ENCODE peak calls at places on chromosomes 6 and 20, in ten cellular contexts. One of them, this sample, is unnamed.

GRCh38 chr20:7585126-7585679 is 355.1 kb downstream of the HAO1 start:
- DNase-seq in DMS 273 treated with DMSO at 0.1 percent for 48 hours: no peak
- DNase-seq in GM19239: no peak
- DNase-seq in NCI-H2029: no peak
- DNase-seq in CD8-positive, alpha-beta memory T cell: no peak
- DNase-seq in thoracic aorta: no peak
- DNase-seq in left cardiac atrium: no peak
- DNase-seq in lower lobe of right lung: no peak
- DNase-seq in WTC11: no peak
- DNase-seq in KBM-7: no peak
- DNase-seq in this sample: no peak

GRCh38 chr20:14544688-14545087 is 207.3 kb upstream of the FLRT3 start:
- DNase-seq in DMS 273 treated with DMSO at 0.1 percent for 48 hours: no peak
- DNase-seq in GM19239: no peak
- DNase-seq in NCI-H2029: no peak
- DNase-seq in CD8-positive, alpha-beta memory T cell: no peak
- DNase-seq in thoracic aorta: no peak
- DNase-seq in left cardiac atrium: no peak
- DNase-seq in lower lobe of right lung: no peak
- DNase-seq in WTC11: no peak
- DNase-seq in KBM-7: no peak
- DNase-seq in this sample: no peak

GRCh38 chr6:119259027-119259426 is 90.5 kb downstream of the MAN1A1 start:
- DNase-seq in DMS 273 treated with DMSO at 0.1 percent for 48 hours: no peak
- DNase-seq in GM19239: no peak
- DNase-seq in NCI-H2029: no peak
- DNase-seq in CD8-positive, alpha-beta memory T cell: no peak
- DNase-seq in thoracic aorta: no peak
- DNase-seq in left cardiac atrium: no peak
- DNase-seq in lower lobe of right lung: no peak
- DNase-seq in WTC11: no peak
- DNase-seq in KBM-7: no peak
- DNase-seq in this sample: no peak

GRCh38 chr20:3652646-3653596 is 10.3 kb downstream of the GFRA4 start:
- DNase-seq in DMS 273 treated with DMSO at 0.1 percent for 48 hours: no peak
- DNase-seq in GM19239: no peak
- DNase-seq in NCI-H2029: no peak
- DNase-seq in CD8-positive, alpha-beta memory T cell: no peak
- DNase-seq in thoracic aorta: no peak
- DNase-seq in left cardiac atrium: no peak
- DNase-seq in lower lobe of right lung: no peak
- DNase-seq in WTC11: no peak
- DNase-seq in KBM-7: no peak
- DNase-seq in this sample: no peak

GRCh38 chr6:11083491-11083890 is 10.1 kb upstream of the SMIM13 start:
- DNase-seq in DMS 273 treated with DMSO at 0.1 percent for 48 hours: no peak
- DNase-seq in GM19239: no peak
- DNase-seq in NCI-H2029: no peak
- DNase-seq in CD8-positive, alpha-beta memory T cell: no peak
- DNase-seq in thoracic aorta: no peak
- DNase-seq in left cardiac atrium: no peak
- DNase-seq in lower lobe of right lung: no peak
- DNase-seq in WTC11: no peak
- DNase-seq in KBM-7: no peak
- DNase-seq in this sample: no peak

GRCh38 chr20:38728911-38729642 is 4.8 kb downstream of the SLC32A1 start:
- DNase-seq in DMS 273 treated with DMSO at 0.1 percent for 48 hours: peak; percentile 68
- DNase-seq in GM19239: peak; percentile 28
- DNase-seq in NCI-H2029: peak; percentile 55
- DNase-seq in CD8-positive, alpha-beta memory T cell: no peak
- DNase-seq in thoracic aorta: no peak
- DNase-seq in left cardiac atrium: no peak
- DNase-seq in lower lobe of right lung: no peak
- DNase-seq in WTC11: peak; percentile 89
- DNase-seq in KBM-7: peak; percentile 41
- DNase-seq in this sample: no peak

GRCh38 chr6:156395276-156395675 is 381.9 kb upstream of the ARID1B start:
- DNase-seq in DMS 273 treated with DMSO at 0.1 percent for 48 hours: no peak
- DNase-seq in GM19239: no peak
- DNase-seq in NCI-H2029: no peak
- DNase-seq in CD8-positive, alpha-beta memory T cell: no peak
- DNase-seq in thoracic aorta: no peak
- DNase-seq in left cardiac atrium: no peak
- DNase-seq in lower lobe of right lung: no peak
- DNase-seq in WTC11: no peak
- DNase-seq in KBM-7: no peak
- DNase-seq in this sample: no peak

GRCh38 chr20:58064411-58065010 is 163.9 kb downstream of the ANKRD60 start:
- DNase-seq in DMS 273 treated with DMSO at 0.1 percent for 48 hours: no peak
- DNase-seq in GM19239: no peak
- DNase-seq in NCI-H2029: no peak
- DNase-seq in CD8-positive, alpha-beta memory T cell: no peak
- DNase-seq in thoracic aorta: no peak
- DNase-seq in left cardiac atrium: no peak
- DNase-seq in lower lobe of right lung: no peak
- DNase-seq in WTC11: no peak
- DNase-seq in KBM-7: no peak
- DNase-seq in this sample: no peak

GRCh38 chr20:19827818-19828217 is 69.8 kb downstream of the RIN2 start:
- DNase-seq in DMS 273 treated with DMSO at 0.1 percent for 48 hours: no peak
- DNase-seq in GM19239: no peak
- DNase-seq in NCI-H2029: no peak
- DNase-seq in CD8-positive, alpha-beta memory T cell: no peak
- DNase-seq in thoracic aorta: no peak
- DNase-seq in left cardiac atrium: no peak
- DNase-seq in lower lobe of right lung: no peak
- DNase-seq in WTC11: no peak
- DNase-seq in KBM-7: no peak
- DNase-seq in this sample: no peak

GRCh38 chr6:39347906-39348585 is 25.5 kb upstream of the KCNK16 start:
- DNase-seq in DMS 273 treated with DMSO at 0.1 percent for 48 hours: no peak
- DNase-seq in GM19239: peak; percentile 73
- DNase-seq in NCI-H2029: peak; percentile 66
- DNase-seq in CD8-positive, alpha-beta memory T cell: peak; percentile 16
- DNase-seq in thoracic aorta: no peak
- DNase-seq in left cardiac atrium: peak; percentile 70
- DNase-seq in lower lobe of right lung: peak; percentile 78
- DNase-seq in WTC11: peak; percentile 87
- DNase-seq in KBM-7: peak; percentile 61
- DNase-seq in this sample: peak; percentile 78

GRCh38 chr6:16855460-16855859 is 94.2 kb upstream of the ATXN1 start:
- DNase-seq in DMS 273 treated with DMSO at 0.1 percent for 48 hours: no peak
- DNase-seq in GM19239: no peak
- DNase-seq in NCI-H2029: no peak
- DNase-seq in CD8-positive, alpha-beta memory T cell: no peak
- DNase-seq in thoracic aorta: no peak
- DNase-seq in left cardiac atrium: no peak
- DNase-seq in lower lobe of right lung: no peak
- DNase-seq in WTC11: no peak
- DNase-seq in KBM-7: no peak
- DNase-seq in this sample: no peak

GRCh38 chr20:62500237-62500864 is 24.6 kb upstream of the GATA5 start:
- DNase-seq in DMS 273 treated with DMSO at 0.1 percent for 48 hours: no peak
- DNase-seq in GM19239: peak; percentile 89
- DNase-seq in NCI-H2029: peak; percentile 36
- DNase-seq in CD8-positive, alpha-beta memory T cell: peak; percentile 73
- DNase-seq in thoracic aorta: peak; percentile 31
- DNase-seq in left cardiac atrium: peak; percentile 83
- DNase-seq in lower lobe of right lung: peak; percentile 83
- DNase-seq in WTC11: peak; percentile 88
- DNase-seq in KBM-7: peak; percentile 72
- DNase-seq in this sample: peak; percentile 90

GRCh38 chr6:81937296-81937937 is 184.9 kb upstream of the TENT5A start:
- DNase-seq in DMS 273 treated with DMSO at 0.1 percent for 48 hours: no peak
- DNase-seq in GM19239: no peak
- DNase-seq in NCI-H2029: no peak
- DNase-seq in CD8-positive, alpha-beta memory T cell: no peak
- DNase-seq in thoracic aorta: no peak
- DNase-seq in left cardiac atrium: no peak
- DNase-seq in lower lobe of right lung: no peak
- DNase-seq in WTC11: no peak
- DNase-seq in KBM-7: no peak
- DNase-seq in this sample: no peak

GRCh38 chr20:58851221-58851968 is 693 bp upstream of the GNAS-AS1 start:
- DNase-seq in DMS 273 treated with DMSO at 0.1 percent for 48 hours: no peak
- DNase-seq in GM19239: no peak
- DNase-seq in NCI-H2029: no peak
- DNase-seq in CD8-positive, alpha-beta memory T cell: no peak
- DNase-seq in thoracic aorta: no peak
- DNase-seq in left cardiac atrium: no peak
- DNase-seq in lower lobe of right lung: no peak
- DNase-seq in WTC11: peak; percentile 43
- DNase-seq in KBM-7: no peak
- DNase-seq in this sample: no peak

GRCh38 chr6:158793432-158793831 is 25.7 kb downstream of the EZR start:
- DNase-seq in DMS 273 treated with DMSO at 0.1 percent for 48 hours: peak; percentile 53
- DNase-seq in GM19239: no peak
- DNase-seq in NCI-H2029: no peak
- DNase-seq in CD8-positive, alpha-beta memory T cell: no peak
- DNase-seq in thoracic aorta: no peak
- DNase-seq in left cardiac atrium: no peak
- DNase-seq in lower lobe of right lung: no peak
- DNase-seq in WTC11: no peak
- DNase-seq in KBM-7: peak; percentile 30
- DNase-seq in this sample: no peak

GRCh38 chr6:9482030-9482731 is 932.7 kb downstream of the TFAP2A start:
- DNase-seq in DMS 273 treated with DMSO at 0.1 percent for 48 hours: peak; percentile 1
- DNase-seq in GM19239: no peak
- DNase-seq in NCI-H2029: no peak
- DNase-seq in CD8-positive, alpha-beta memory T cell: no peak
- DNase-seq in thoracic aorta: no peak
- DNase-seq in left cardiac atrium: no peak
- DNase-seq in lower lobe of right lung: no peak
- DNase-seq in WTC11: no peak
- DNase-seq in KBM-7: no peak
- DNase-seq in this sample: no peak

GRCh38 chr6:111087871-111088667 is 766 bp downstream of the SLC16A10 start:
- DNase-seq in DMS 273 treated with DMSO at 0.1 percent for 48 hours: peak; percentile 10
- DNase-seq in GM19239: peak; percentile 22
- DNase-seq in NCI-H2029: no peak
- DNase-seq in CD8-positive, alpha-beta memory T cell: peak; percentile 11
- DNase-seq in thoracic aorta: no peak
- DNase-seq in left cardiac atrium: no peak
- DNase-seq in lower lobe of right lung: peak; percentile 56
- DNase-seq in WTC11: peak; percentile 61
- DNase-seq in KBM-7: peak; percentile 62
- DNase-seq in this sample: peak; percentile 75

GRCh38 chr6:74626288-74626687 is 579.6 kb downstream of the COL12A1 start:
- DNase-seq in DMS 273 treated with DMSO at 0.1 percent for 48 hours: no peak
- DNase-seq in GM19239: no peak
- DNase-seq in NCI-H2029: no peak
- DNase-seq in CD8-positive, alpha-beta memory T cell: no peak
- DNase-seq in thoracic aorta: no peak
- DNase-seq in left cardiac atrium: no peak
- DNase-seq in lower lobe of right lung: no peak
- DNase-seq in WTC11: peak; percentile 27
- DNase-seq in KBM-7: no peak
- DNase-seq in this sample: no peak

GRCh38 chr6:24935753-24936152 is at the start of gene RIPOR2:
- DNase-seq in DMS 273 treated with DMSO at 0.1 percent for 48 hours: no peak
- DNase-seq in GM19239: no peak
- DNase-seq in NCI-H2029: no peak
- DNase-seq in CD8-positive, alpha-beta memory T cell: peak; percentile 64
- DNase-seq in thoracic aorta: no peak
- DNase-seq in left cardiac atrium: peak; percentile 24
- DNase-seq in lower lobe of right lung: peak; percentile 80
- DNase-seq in WTC11: peak; percentile 62
- DNase-seq in KBM-7: no peak
- DNase-seq in this sample: no peak

GRCh38 chr6:111605100-111605748 is 454 bp downstream of the TRAF3IP2 start:
- DNase-seq in DMS 273 treated with DMSO at 0.1 percent for 48 hours: no peak
- DNase-seq in GM19239: peak; percentile 17
- DNase-seq in NCI-H2029: no peak
- DNase-seq in CD8-positive, alpha-beta memory T cell: no peak
- DNase-seq in thoracic aorta: peak; percentile 46
- DNase-seq in left cardiac atrium: peak; percentile 83
- DNase-seq in lower lobe of right lung: peak; percentile 78
- DNase-seq in WTC11: peak; percentile 64
- DNase-seq in KBM-7: no peak
- DNase-seq in this sample: peak; percentile 94

GRCh38 chr6:100202417-100203194 is 208.6 kb upstream of the MCHR2 start:
- DNase-seq in DMS 273 treated with DMSO at 0.1 percent for 48 hours: no peak
- DNase-seq in GM19239: no peak
- DNase-seq in NCI-H2029: no peak
- DNase-seq in CD8-positive, alpha-beta memory T cell: no peak
- DNase-seq in thoracic aorta: no peak
- DNase-seq in left cardiac atrium: peak; percentile 27
- DNase-seq in lower lobe of right lung: no peak
- DNase-seq in WTC11: no peak
- DNase-seq in KBM-7: no peak
- DNase-seq in this sample: no peak

GRCh38 chr20:31681128-31681727 is 41.4 kb downstream of the BCL2L1 start:
- DNase-seq in DMS 273 treated with DMSO at 0.1 percent for 48 hours: no peak
- DNase-seq in GM19239: no peak
- DNase-seq in NCI-H2029: no peak
- DNase-seq in CD8-positive, alpha-beta memory T cell: no peak
- DNase-seq in thoracic aorta: no peak
- DNase-seq in left cardiac atrium: no peak
- DNase-seq in lower lobe of right lung: no peak
- DNase-seq in WTC11: no peak
- DNase-seq in KBM-7: no peak
- DNase-seq in this sample: no peak

GRCh38 chr20:6583134-6583738 is 184.2 kb upstream of the BMP2 start:
- DNase-seq in DMS 273 treated with DMSO at 0.1 percent for 48 hours: peak; percentile 5
- DNase-seq in GM19239: peak; percentile 20
- DNase-seq in NCI-H2029: peak; percentile 43
- DNase-seq in CD8-positive, alpha-beta memory T cell: no peak
- DNase-seq in thoracic aorta: no peak
- DNase-seq in left cardiac atrium: peak; percentile 53
- DNase-seq in lower lobe of right lung: peak; percentile 51
- DNase-seq in WTC11: peak; percentile 36
- DNase-seq in KBM-7: peak; percentile 73
- DNase-seq in this sample: peak; percentile 71

GRCh38 chr6:33213166-33213988 is 5.1 kb downstream of the RING1 start:
- DNase-seq in DMS 273 treated with DMSO at 0.1 percent for 48 hours: no peak
- DNase-seq in GM19239: no peak
- DNase-seq in NCI-H2029: no peak
- DNase-seq in CD8-positive, alpha-beta memory T cell: no peak
- DNase-seq in thoracic aorta: no peak
- DNase-seq in left cardiac atrium: peak; percentile 48
- DNase-seq in lower lobe of right lung: no peak
- DNase-seq in WTC11: peak; percentile 68
- DNase-seq in KBM-7: peak; percentile 58
- DNase-seq in this sample: peak; percentile 80

GRCh38 chr6:167572841-167573271 is 248.0 kb downstream of the TTLL2 start:
- DNase-seq in DMS 273 treated with DMSO at 0.1 percent for 48 hours: no peak
- DNase-seq in GM19239: no peak
- DNase-seq in NCI-H2029: no peak
- DNase-seq in CD8-positive, alpha-beta memory T cell: no peak
- DNase-seq in thoracic aorta: no peak
- DNase-seq in left cardiac atrium: no peak
- DNase-seq in lower lobe of right lung: no peak
- DNase-seq in WTC11: no peak
- DNase-seq in KBM-7: no peak
- DNase-seq in this sample: no peak

GRCh38 chr6:121157913-121158312 is 176.4 kb downstream of the TBC1D32 start:
- DNase-seq in DMS 273 treated with DMSO at 0.1 percent for 48 hours: no peak
- DNase-seq in GM19239: no peak
- DNase-seq in NCI-H2029: no peak
- DNase-seq in CD8-positive, alpha-beta memory T cell: no peak
- DNase-seq in thoracic aorta: no peak
- DNase-seq in left cardiac atrium: no peak
- DNase-seq in lower lobe of right lung: no peak
- DNase-seq in WTC11: no peak
- DNase-seq in KBM-7: no peak
- DNase-seq in this sample: no peak

GRCh38 chr20:10447028-10447427 is 11.9 kb downstream of the SLX4IP start:
- DNase-seq in DMS 273 treated with DMSO at 0.1 percent for 48 hours: peak; percentile 32
- DNase-seq in GM19239: peak; percentile 40
- DNase-seq in NCI-H2029: peak; percentile 20
- DNase-seq in CD8-positive, alpha-beta memory T cell: peak; percentile 22
- DNase-seq in thoracic aorta: no peak
- DNase-seq in left cardiac atrium: no peak
- DNase-seq in lower lobe of right lung: no peak
- DNase-seq in WTC11: no peak
- DNase-seq in KBM-7: peak; percentile 71
- DNase-seq in this sample: no peak

GRCh38 chr6:166957087-166957804 is 896 bp upstream of the RNASET2 start:
- DNase-seq in DMS 273 treated with DMSO at 0.1 percent for 48 hours: no peak
- DNase-seq in GM19239: no peak
- DNase-seq in NCI-H2029: no peak
- DNase-seq in CD8-positive, alpha-beta memory T cell: peak; percentile 48
- DNase-seq in thoracic aorta: no peak
- DNase-seq in left cardiac atrium: peak; percentile 60
- DNase-seq in lower lobe of right lung: peak; percentile 82
- DNase-seq in WTC11: peak; percentile 21
- DNase-seq in KBM-7: peak; percentile 68
- DNase-seq in this sample: peak; percentile 90

This sample was measured in kidney.